ENCODE peak calls at places on chromosomes 3 and 15, in four cellular contexts. O, N, Y and W are unnamed samples.

GRCh38 chr15:73564255-73564654 is 68.9 kb downstream of the NPTN start:
- DNase-seq in Y (peak), N (no peak), O (peak), W (peak)

GRCh38 chr3:115685097-115685496 is 61.8 kb downstream of the GAP43 start:
- DNase-seq in N (no peak), Y (no peak), O (no peak), W (no peak)

GRCh38 chr3:113304102-113304501 is 92.7 kb downstream of the BOC start:
- DNase-seq in N (no peak), Y (no peak), O (no peak), W (no peak)

GRCh38 chr15:65400760-65401606 is 21.8 kb downstream of the IGDCC4 start:
- DNase-seq in N (peak), Y (peak), O (peak), W (peak)

GRCh38 chr15:93331545-93332117 is 242.6 kb upstream of the RGMA start:
- DNase-seq in Y (no peak), O (no peak), N (peak), W (no peak)

GRCh38 chr15:38069001-38069400 is 134.6 kb downstream of the TMCO5A start:
- DNase-seq in O (peak), Y (peak), N (no peak), W (peak)

GRCh38 chr3:35932995-35933394 is 293.7 kb downstream of the ARPP21 start:
- DNase-seq in O (peak), N (peak), Y (peak), W (peak)

GRCh38 chr3:135056084-135056730 is 261.1 kb downstream of the EPHB1 start:
- DNase-seq in O (no peak), N (no peak), Y (no peak), W (no peak)

GRCh38 chr15:63041982-63042878 is at the start of gene TPM1:
- DNase-seq in O (peak), N (peak), Y (peak), W (peak)

GRCh38 chr15:74589826-74590225 is 25.8 kb upstream of the CLK3 start:
- DNase-seq in O (no peak), N (no peak), Y (peak), W (no peak)

GRCh38 chr3:27708246-27708645 is 13.9 kb downstream of the EOMES start:
- DNase-seq in N (no peak), Y (no peak), O (no peak), W (no peak)

GRCh38 chr15:40245666-40246065 is 6.8 kb downstream of the PAK6 start:
- DNase-seq in N (no peak), Y (no peak), O (no peak), W (no peak)

GRCh38 chr3:191813245-191813644 is 352.3 kb downstream of the PYDC2 start:
- DNase-seq in N (no peak), Y (no peak), O (no peak), W (no peak)

GRCh38 chr3:107641572-107642307 is 119.0 kb downstream of the BBX start:
- DNase-seq in Y (peak), N (no peak), O (no peak), W (peak)

GRCh38 chr3:4823986-4824947 is 155.0 kb upstream of the BHLHE40 start:
- DNase-seq in N (no peak), O (peak), Y (no peak), W (no peak)

GRCh38 chr3:122786067-122786466 is 7.6 kb downstream of the HSPBAP1 start:
- DNase-seq in N (no peak), O (peak), Y (peak), W (peak)

GRCh38 chr15:79168922-79169322 is 78.3 kb upstream of the RASGRF1 start:
- DNase-seq in Y (no peak), O (peak), N (peak), W (peak)

GRCh38 chr3:178367817-178368617 is 168.2 kb upstream of the KCNMB2 start:
- DNase-seq in N (no peak), Y (no peak), O (no peak), W (no peak)